ENCODE peak calls at places on chromosome 19, in seven cellular contexts. J, D, H, Q, T, U and C are unnamed samples.
A peak's percentile ranks its signal among the peaks of the same experiment; 100 is the strongest.

GRCh38 chr19:3374369-3375112 is 8.2 kb downstream of the NFIC start:
- DNase-seq in J (no peak), D (no peak), H (peak; percentile 95), Q (no peak), T (no peak), U (no peak), C (peak; percentile 77)

GRCh38 chr19:16285769-16286564 is 38.7 kb upstream of the KLF2 start:
- DNase-seq in J (peak; percentile 47), D (peak; percentile 71), H (peak; percentile 58), Q (peak; percentile 43), T (no peak), U (no peak), C (peak; percentile 44)

GRCh38 chr19:8161135-8161646 is 11.8 kb upstream of the FBN3 start:
- DNase-seq in J (peak; percentile 50), D (peak; percentile 16), H (no peak), Q (peak; percentile 46), T (no peak), U (no peak), C (peak; percentile 73)

GRCh38 chr19:17779281-17779930 is 15.5 kb upstream of the B3GNT3 start:
- DNase-seq in J (peak; percentile 63), D (peak; percentile 85), H (no peak), Q (no peak), T (no peak), U (peak; percentile 52), C (peak; percentile 75)

GRCh38 chr19:16449330-16449961 is 22.3 kb downstream of the EPS15L1 start:
- DNase-seq in J (no peak), D (no peak), H (no peak), Q (peak; percentile 66), T (no peak), U (no peak), C (no peak)

GRCh38 chr19:35164418-35164817 is 9.9 kb downstream of the FXYD5 start:
- DNase-seq in J (no peak), D (no peak), H (no peak), Q (peak; percentile 44), T (no peak), U (no peak), C (no peak)

GRCh38 chr19:1206063-1206732 is 620 bp downstream of the STK11 start:
- DNase-seq in J (no peak), D (no peak), H (peak; percentile 58), Q (no peak), T (no peak), U (no peak), C (no peak)

GRCh38 chr19:3585301-3586123 is at the start of gene GIPC3:
- DNase-seq in J (no peak), D (no peak), H (no peak), Q (no peak), T (no peak), U (no peak), C (no peak)

GRCh38 chr19:44891016-44891882 is at the start of gene TOMM40:
- DNase-seq in J (peak; percentile 100), D (no peak), H (peak; percentile 100), Q (peak; percentile 100), T (no peak), U (peak; percentile 99), C (no peak)

GRCh38 chr19:31232220-31232619 is 117.0 kb downstream of the TSHZ3 start:
- DNase-seq in J (no peak), D (no peak), H (no peak), Q (peak; percentile 33), T (no peak), U (no peak), C (no peak)

GRCh38 chr19:39384839-39385568 is 5.9 kb downstream of the PAF1 start:
- DNase-seq in J (no peak), D (no peak), H (no peak), Q (no peak), T (no peak), U (no peak), C (no peak)

GRCh38 chr19:33347300-33347699 is 26.2 kb upstream of the CEBPG start:
- DNase-seq in J (no peak), D (no peak), H (no peak), Q (no peak), T (no peak), U (no peak), C (no peak)

GRCh38 chr19:15159251-15159650 is 41.5 kb downstream of the NOTCH3 start:
- DNase-seq in J (peak; percentile 18), D (no peak), H (no peak), Q (no peak), T (peak; percentile 13), U (no peak), C (no peak)

GRCh38 chr19:29793116-29793727 is 18.6 kb upstream of the CCNE1 start:
- DNase-seq in J (no peak), D (no peak), H (peak; percentile 3), Q (no peak), T (no peak), U (no peak), C (no peak)

GRCh38 chr19:19193926-19194325 is 1.9 kb downstream of the RFXANK start:
- DNase-seq in J (no peak), D (no peak), H (no peak), Q (no peak), T (no peak), U (no peak), C (no peak)